ENCODE peak calls at places on chromosomes 13 and 19, in seven cellular contexts. J is stomach, A is GM10248, K is nephron progenitor cell, I is AG10803, Y is cardiac fibroblast, M is HCT116. P is an unnamed sample.
A peak's percentile ranks its signal among the peaks of the same experiment; 100 is the strongest.

GRCh38 chr13:71864094-71864980 is 2.7 kb downstream of the DACH1 start:
- DNase-seq in I (no peak), K (peak; percentile 70), A (no peak), Y (peak; percentile 3), J (no peak), M (no peak), P (peak; percentile 20)

GRCh38 chr13:95714142-95714832 is 37.3 kb downstream of the DNAJC3 start:
- DNase-seq in M (no peak), A (no peak), Y (peak; percentile 59), I (peak; percentile 93), K (no peak), J (no peak), P (no peak)

GRCh38 chr19:3249408-3249807 is 24.9 kb downstream of the CELF5 start:
- DNase-seq in J (no peak), A (no peak), M (peak; percentile 33), I (no peak), K (no peak), Y (no peak), P (no peak)

GRCh38 chr13:73399347-73400216 is 340.8 kb downstream of the KLF5 start:
- DNase-seq in K (no peak), J (peak; percentile 68), M (no peak), Y (no peak), A (no peak), I (no peak), P (no peak)

GRCh38 chr13:23980160-23980551 is 82.9 kb upstream of the C1QTNF9B start:
- DNase-seq in Y (peak; percentile 88), I (peak; percentile 85), K (peak; percentile 96), A (peak; percentile 93), J (peak; percentile 83), M (no peak), P (peak; percentile 94)

GRCh38 chr13:75648446-75648845 is 12.3 kb downstream of the LMO7 start:
- DNase-seq in I (no peak), Y (no peak), A (no peak), J (no peak), K (no peak), M (no peak), P (no peak)

GRCh38 chr13:107211073-107211472 is 643.1 kb upstream of the ARGLU1 start:
- DNase-seq in M (peak; percentile 22), Y (peak; percentile 90), A (peak; percentile 52), K (peak; percentile 80), J (peak; percentile 80), I (peak; percentile 76), P (peak; percentile 42)

GRCh38 chr19:19595171-19595701 is 23.3 kb downstream of the PBX4 start:
- DNase-seq in Y (peak; percentile 34), I (peak; percentile 52), A (no peak), K (no peak), J (peak; percentile 76), M (no peak), P (no peak)

GRCh38 chr19:29884044-29884443 is 58.0 kb upstream of the URI1 start:
- DNase-seq in J (no peak), K (no peak), Y (no peak), M (no peak), I (no peak), A (no peak), P (no peak)

GRCh38 chr19:3968556-3969434 is 2.1 kb downstream of the DAPK3 start:
- DNase-seq in M (peak; percentile 85), K (peak; percentile 76), A (no peak), J (peak; percentile 87), I (peak; percentile 99), Y (peak; percentile 99), P (no peak)

GRCh38 chr19:29672933-29673336 is 7.7 kb downstream of the PLEKHF1 start:
- DNase-seq in K (no peak), A (peak; percentile 67), Y (no peak), J (peak; percentile 41), M (no peak), I (no peak), P (peak; percentile 70)

GRCh38 chr19:1268392-1269064 is 604 bp upstream of the CIRBP start:
- DNase-seq in J (no peak), A (no peak), I (no peak), Y (no peak), M (no peak), K (no peak), P (no peak)

GRCh38 chr19:53333071-53333465 is 481 bp upstream of the ZNF845 start:
- DNase-seq in I (peak; percentile 44), M (no peak), A (no peak), Y (no peak), J (peak; percentile 42), K (peak; percentile 55), P (no peak)

GRCh38 chr19:7196721-7197168 is 97.5 kb downstream of the INSR start:
- DNase-seq in Y (peak; percentile 36), M (no peak), A (no peak), J (no peak), K (no peak), I (peak; percentile 71), P (no peak)

GRCh38 chr13:39013462-39013861 is 22.8 kb upstream of the STOML3 start:
- DNase-seq in M (no peak), J (no peak), K (no peak), Y (no peak), A (no peak), I (no peak), P (no peak)

GRCh38 chr13:39016087-39016486 is 21.8 kb downstream of the PROSER1 start:
- DNase-seq in K (no peak), Y (no peak), I (no peak), M (no peak), J (no peak), A (no peak), P (peak; percentile 29)

GRCh38 chr13:39016789-39017188 is 21.1 kb downstream of the PROSER1 start:
- DNase-seq in K (peak; percentile 5), M (peak; percentile 16), J (no peak), A (peak; percentile 44), Y (peak; percentile 41), I (peak; percentile 15), P (peak; percentile 45)

DNA sequence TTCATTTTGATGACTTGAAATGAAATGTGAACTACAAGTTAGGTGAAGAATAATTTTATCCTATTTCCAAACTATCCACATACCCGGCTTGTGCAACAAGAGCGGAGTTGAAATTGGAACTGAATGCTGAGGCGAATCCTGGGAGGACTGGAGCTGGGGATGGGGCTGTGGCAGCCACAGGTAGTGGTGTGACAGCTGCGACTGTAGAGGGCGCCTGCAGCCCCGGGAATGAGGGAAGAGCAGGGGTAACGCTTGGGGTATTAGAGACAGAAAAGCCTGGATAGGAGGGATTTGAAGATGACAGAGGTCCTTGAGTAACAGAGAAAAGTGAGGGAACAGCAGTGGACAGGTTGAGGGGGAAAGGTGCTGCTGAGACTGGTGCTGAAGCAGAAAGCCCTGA is 22.0 kb upstream of the STOML3 start:
- DNase-seq in M (no peak), I (no peak), Y (no peak), A (no peak), K (no peak), J (no peak), P (no peak)
- TF ChIP-seq CTCF in M (peak; percentile 41), I (no peak), Y (no peak), A (no peak), K (peak; percentile 26), J (no peak), P (no peak)

DNA sequence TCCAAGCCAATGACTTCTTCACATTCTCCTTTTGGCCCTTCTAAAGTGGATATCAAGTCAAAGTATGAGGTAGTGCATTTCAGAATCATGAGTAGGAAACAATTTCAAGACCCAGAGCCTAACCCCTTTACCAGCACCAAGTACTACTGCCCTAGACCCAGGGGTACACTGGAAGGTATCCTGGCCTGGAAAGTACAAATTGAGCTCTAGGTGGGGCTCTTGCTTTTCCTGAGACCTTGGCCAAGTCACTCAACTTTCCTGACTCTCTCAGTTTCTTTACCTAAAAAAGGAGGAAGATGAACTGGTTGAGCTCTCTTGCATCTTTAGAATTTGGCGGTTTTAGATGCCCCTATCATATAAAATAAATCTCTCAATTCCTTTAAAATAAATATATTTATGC is 204.7 kb downstream of the FGF14 start:
- DNase-seq in M (no peak), K (no peak), I (no peak), J (no peak), A (no peak), Y (peak; percentile 4), P (no peak)
- TF ChIP-seq CTCF in M (no peak), K (no peak), I (peak; percentile 10), J (no peak), A (peak; percentile 10), Y (peak; percentile 27), P (no peak)

DNA sequence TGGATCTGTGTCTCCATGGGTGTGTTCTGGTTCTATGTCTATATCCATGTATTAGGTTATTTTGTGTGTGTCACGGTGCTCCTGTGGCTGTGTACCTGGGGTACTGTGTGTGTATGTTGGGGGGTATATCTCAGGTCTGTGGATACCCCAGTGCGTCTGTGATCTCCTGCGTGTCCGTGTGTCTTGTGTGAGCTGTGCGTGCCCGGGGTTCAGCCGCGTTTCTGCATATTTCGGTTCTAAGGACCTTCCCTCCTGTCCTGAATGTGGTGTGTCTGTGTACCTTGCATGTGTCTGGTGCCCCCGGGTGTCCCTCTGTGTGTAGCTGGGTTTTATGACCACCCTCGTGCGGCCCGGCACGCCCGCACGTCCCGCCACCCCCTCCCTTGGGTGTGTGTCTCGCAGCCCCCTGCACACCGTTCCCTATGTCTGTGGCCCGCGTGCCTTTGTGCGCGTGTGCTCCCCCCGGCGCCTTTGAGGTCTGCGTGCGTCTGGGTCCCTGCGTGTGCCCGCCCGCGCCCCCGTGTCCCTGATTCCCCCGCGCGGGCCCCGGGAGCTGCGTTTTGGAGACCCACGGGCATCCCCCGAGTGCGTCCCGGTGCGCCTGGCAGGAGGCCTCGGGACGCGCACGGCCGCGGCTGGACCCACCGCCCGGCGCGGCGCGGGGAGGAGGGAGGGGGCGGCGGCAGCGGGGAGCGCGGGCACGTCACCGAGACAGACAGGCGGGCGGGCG is 12.3 kb upstream of the NANOS3 start:
- DNase-seq in J (no peak), I (no peak), Y (no peak), A (no peak), K (peak; percentile 41), M (no peak), P (no peak)
- TF ChIP-seq CTCF in J (no peak), I (no peak), Y (no peak), A (no peak), K (no peak), M (no peak), P (no peak)

GRCh38 chr19:35510626-35510964 is 2.9 kb downstream of the DMKN start:
- DNase-seq in A (no peak), Y (no peak), J (no peak), K (no peak), M (no peak), I (no peak), P (no peak)
- TF ChIP-seq CTCF in A (no peak), Y (no peak), J (no peak), K (no peak), M (no peak), I (no peak), P (no peak)

GRCh38 chr19:55096061-55096701 is 20.5 kb downstream of the EPS8L1 start:
- DNase-seq in A (no peak), M (no peak), Y (no peak), K (no peak), J (no peak), I (no peak), P (no peak)
- TF ChIP-seq CTCF in A (no peak), M (no peak), Y (no peak), K (no peak), J (no peak), I (no peak), P (no peak)

P was measured in GM13977.